ENCODE peak calls at places on chromosomes 12 and 14, in seven cellular contexts. J is A172; W is NCI-H774; V is activated CD8-positive, alpha-beta memory T cell treated with anti-CD3 and anti-CD28 coated beads, Interleukin-2, amount 50 U/mL, for 48 hours; R is tibial nerve; O is GM10248; Z is activated T-helper 1 cell treated with Interleukin-2 at 50 U/mL for 16 hours. B is an unnamed sample.

GRCh38 chr12:98653866-98654493 is 8.9 kb downstream of the APAF1 start:
- DNase-seq in V (no peak), J (peak; percentile 31), Z (no peak), R (no peak), O (peak; percentile 42), W (peak; percentile 1), B (peak; percentile 40)

GRCh38 chr12:128754275-128754674 is 69.5 kb downstream of the SLC15A4 start:
- DNase-seq in V (no peak), O (no peak), W (no peak), R (no peak), J (no peak), Z (no peak), B (no peak)

GRCh38 chr12:123829561-123829960 is 67.5 kb downstream of the DNAH10 start:
- DNase-seq in Z (no peak), V (no peak), J (no peak), R (no peak), O (no peak), W (no peak), B (no peak)

GRCh38 chr14:81402123-81402495 is 2.0 kb upstream of the STON2 start:
- DNase-seq in Z (no peak), O (no peak), J (peak; percentile 36), V (no peak), W (no peak), R (no peak), B (no peak)

GRCh38 chr14:76774471-76775158 is 13.3 kb downstream of the VASH1 start:
- DNase-seq in J (no peak), O (no peak), V (peak; percentile 45), W (no peak), R (no peak), Z (no peak), B (no peak)

GRCh38 chr14:21405097-21405496 is 21.3 kb upstream of the SUPT16H start:
- DNase-seq in O (no peak), R (no peak), J (no peak), W (no peak), V (no peak), Z (no peak), B (no peak)

GRCh38 chr14:80095623-80096022 is 115.7 kb downstream of the DIO2 start:
- DNase-seq in R (no peak), V (no peak), J (peak; percentile 76), Z (no peak), W (no peak), O (no peak), B (no peak)

GRCh38 chr14:95338436-95338835 is 18.7 kb upstream of the CLMN start:
- DNase-seq in Z (no peak), J (no peak), W (no peak), R (no peak), O (no peak), V (no peak), B (no peak)

GRCh38 chr12:18383203-18383602 is 121.9 kb downstream of the PIK3C2G start:
- DNase-seq in R (no peak), O (no peak), J (peak; percentile 74), W (no peak), Z (no peak), V (no peak), B (no peak)

GRCh38 chr14:93207468-93208308 is 632 bp downstream of the UBR7 start:
- DNase-seq in V (no peak), W (peak; percentile 12), J (peak; percentile 44), R (peak; percentile 37), O (peak; percentile 62), Z (no peak), B (peak; percentile 61)

GRCh38 chr14:55514819-55515470 is 65.1 kb upstream of the KTN1 start:
- DNase-seq in W (no peak), V (no peak), R (peak; percentile 13), J (peak; percentile 38), O (no peak), Z (no peak), B (no peak)

GRCh38 chr14:52944267-52944666 is 6.6 kb downstream of the FERMT2 start:
- DNase-seq in R (no peak), J (no peak), V (no peak), Z (no peak), W (no peak), O (no peak), B (no peak)

GRCh38 chr14:20578325-20578724 is 9.5 kb downstream of the RNASE11 start:
- DNase-seq in V (no peak), W (no peak), J (no peak), O (no peak), Z (no peak), R (no peak), B (no peak)

GRCh38 chr14:63046339-63047268 is 1.3 kb upstream of the KCNH5 start:
- DNase-seq in O (no peak), W (no peak), Z (no peak), J (no peak), V (no peak), R (no peak), B (peak; percentile 42)

GRCh38 chr14:93464271-93464670 is 33.5 kb downstream of the UNC79 start:
- DNase-seq in W (no peak), Z (no peak), R (no peak), V (no peak), J (no peak), O (no peak), B (no peak)

GRCh38 chr12:6171409-6172015 is 28.7 kb upstream of the CD9 start:
- DNase-seq in Z (no peak), V (no peak), R (no peak), O (no peak), J (no peak), W (no peak), B (no peak)

GRCh38 chr12:42586268-42586667 is 3.3 kb downstream of the PRICKLE1 start:
- DNase-seq in V (no peak), J (no peak), W (no peak), R (no peak), O (no peak), Z (no peak), B (no peak)

GRCh38 chr12:131087991-131088700 is 134.4 kb downstream of the ADGRD1 start:
- DNase-seq in V (peak; percentile 39), W (no peak), J (no peak), O (no peak), Z (no peak), R (no peak), B (no peak)

GRCh38 chr12:111741235-111741812 is 25.4 kb upstream of the ALDH2 start:
- DNase-seq in W (peak; percentile 20), V (no peak), R (no peak), J (peak; percentile 18), Z (no peak), O (no peak), B (peak; percentile 87)

GRCh38 chr14:20671597-20672283 is 12.6 kb upstream of the RNASE4 start:
- DNase-seq in V (no peak), O (no peak), J (no peak), W (no peak), Z (no peak), R (no peak), B (no peak)

GRCh38 chr12:89789862-89790261 is 81.2 kb upstream of the ATP2B1 start:
- DNase-seq in J (no peak), O (peak; percentile 30), V (no peak), Z (no peak), W (no peak), R (no peak), B (no peak)

GRCh38 chr12:100266163-100266801 is 597 bp downstream of the DEPDC4 start:
- DNase-seq in R (no peak), W (no peak), V (no peak), J (no peak), Z (no peak), O (no peak), B (no peak)

GRCh38 chr14:86799244-86799647 is 1193.7 kb downstream of the GALC start:
- DNase-seq in O (no peak), R (peak; percentile 63), W (no peak), V (no peak), J (peak; percentile 97), Z (no peak), B (peak; percentile 4)

GRCh38 chr14:95478818-95479217 is 37.6 kb downstream of the SYNE3 start:
- DNase-seq in V (no peak), W (no peak), O (no peak), Z (no peak), J (no peak), R (no peak), B (no peak)

GRCh38 chr12:126093911-126094310 is 1028.7 kb downstream of the AACS start:
- DNase-seq in O (no peak), R (no peak), J (peak; percentile 11), W (peak; percentile 26), V (no peak), Z (no peak), B (peak; percentile 4)

GRCh38 chr12:62910549-62911169 is 24.3 kb downstream of the PPM1H start:
- DNase-seq in R (no peak), W (no peak), J (no peak), O (no peak), V (no peak), Z (no peak), B (peak; percentile 14)

GRCh38 chr14:58638231-58639205 is 756 bp downstream of the DACT1 start:
- DNase-seq in V (peak; percentile 66), Z (no peak), J (no peak), R (no peak), O (peak; percentile 39), W (no peak), B (peak; percentile 24)

GRCh38 chr14:31271648-31272047 is 64.1 kb upstream of the HECTD1 start:
- DNase-seq in J (no peak), O (no peak), R (no peak), Z (no peak), W (no peak), V (no peak), B (no peak)

GRCh38 chr12:57905812-57906475 is 35.4 kb upstream of the ATP23 start:
- DNase-seq in R (no peak), J (no peak), V (no peak), O (no peak), W (no peak), Z (no peak), B (no peak)

GRCh38 chr14:53327716-53328115 is 174.6 kb upstream of the DDHD1 start:
- DNase-seq in O (no peak), J (peak; percentile 21), Z (no peak), V (no peak), W (no peak), R (no peak), B (no peak)

GRCh38 chr12:65594373-65594772 is 229.9 kb upstream of the HMGA2 start:
- DNase-seq in O (no peak), J (no peak), W (no peak), V (no peak), R (no peak), Z (no peak), B (no peak)

GRCh38 chr12:6326316-6326959 is 15.4 kb downstream of the TNFRSF1A start:
- DNase-seq in O (no peak), J (no peak), V (no peak), R (no peak), W (no peak), Z (no peak), B (no peak)

GRCh38 chr12:40016960-40017359 is 88.9 kb downstream of the SLC2A13 start:
- DNase-seq in R (no peak), J (no peak), O (no peak), W (no peak), V (no peak), Z (no peak), B (no peak)

GRCh38 chr14:53924754-53925153 is 31.9 kb downstream of the BMP4 start:
- DNase-seq in V (no peak), O (no peak), Z (no peak), R (no peak), J (peak; percentile 76), W (no peak), B (no peak)

GRCh38 chr12:126464157-126464556 is 1398.9 kb downstream of the AACS start:
- DNase-seq in V (no peak), Z (no peak), W (no peak), O (no peak), J (no peak), R (no peak), B (no peak)

GRCh38 chr12:93041416-93041815 is 112.3 kb upstream of the EEA1 start:
- DNase-seq in J (no peak), W (no peak), V (no peak), R (no peak), O (no peak), Z (no peak), B (no peak)

GRCh38 chr14:100610511-100611217 is 23.4 kb upstream of the BEGAIN start:
- DNase-seq in W (no peak), J (peak; percentile 45), O (no peak), R (no peak), V (no peak), Z (no peak), B (no peak)

GRCh38 chr14:105144231-105144665 is 24.3 kb downstream of the JAG2 start:
- DNase-seq in O (no peak), W (no peak), V (no peak), Z (no peak), J (no peak), R (no peak), B (no peak)

B was measured in NCI-H1092 treated with DMSO at 0.1 percent for 48 hours.